ENCODE peak calls at places on chromosomes 16 and 17, in nine cellular contexts. E is H9, J is fibroblast of lung, Q is PC-9, X is heart left ventricle, C is IMR-90, W is thoracic aorta, P is stomach, O is right atrium auricular region. A is an unnamed sample. For H3K4me1, the result is how much of the 10 kb centered on the place peaks cover.

GRCh38 chr17:39229274-39229913 is 3.6 kb upstream of the STAC2 start:
- DNase-seq in P (no peak), O (no peak), Q (peak), J (no peak), E (no peak), W (no peak), X (no peak), C (peak), A (no peak)

GRCh38 chr17:68198931-68199836 is 48.7 kb upstream of the AMZ2 start:
- DNase-seq in J (peak), P (no peak), O (no peak), E (peak), C (no peak), Q (no peak), X (no peak), W (no peak), A (no peak)

GRCh38 chr17:19886116-19886515 is 18.4 kb upstream of the ULK2 start:
- DNase-seq in P (no peak), W (no peak), O (no peak), E (no peak), C (no peak), J (no peak), X (no peak), Q (no peak), A (no peak)

GRCh38 chr17:9090641-9091096 is 69.4 kb downstream of the NTN1 start:
- DNase-seq in W (peak), E (no peak), O (no peak), X (no peak), J (no peak), P (no peak), C (no peak), Q (no peak), A (peak)

GRCh38 chr17:58378895-58379824 is 27.2 kb upstream of the SUPT4H1 start:
- DNase-seq in P (no peak), C (no peak), X (no peak), W (no peak), E (no peak), J (no peak), O (no peak), Q (no peak), A (no peak)

GRCh38 chr16:26530584-26531289 is 536.0 kb upstream of the C16orf82 start:
- DNase-seq in Q (no peak), W (no peak), J (no peak), C (no peak), P (no peak), E (no peak), X (no peak), O (no peak), A (no peak)

GRCh38 chr16:10629592-10629963 is 49.2 kb upstream of the EMP2 start:
- DNase-seq in O (no peak), P (no peak), Q (no peak), E (peak), X (no peak), W (no peak), C (no peak), J (no peak), A (no peak)

GRCh38 chr16:87094246-87094865 is 222.8 kb downstream of the C16orf95 start:
- DNase-seq in E (no peak), W (no peak), Q (no peak), C (no peak), P (no peak), X (no peak), O (no peak), J (no peak), A (no peak)

GRCh38 chr17:8420041-8420934 is 15.4 kb upstream of the NDEL1 start:
- DNase-seq in X (peak), E (no peak), W (no peak), C (peak), O (peak), Q (peak), P (peak), J (peak), A (peak)

GRCh38 chr17:80032614-80033171 is 3.0 kb downstream of the TBC1D16 start:
- DNase-seq in P (no peak), O (no peak), E (no peak), C (no peak), X (no peak), J (no peak), W (no peak), Q (no peak), A (no peak)
- H3K4me1 ChIP-seq in P (half or more), O (under half), E (under half), C (under half), X (under half), J (under half), W (under half), Q (under half), A (under half)

DNA sequence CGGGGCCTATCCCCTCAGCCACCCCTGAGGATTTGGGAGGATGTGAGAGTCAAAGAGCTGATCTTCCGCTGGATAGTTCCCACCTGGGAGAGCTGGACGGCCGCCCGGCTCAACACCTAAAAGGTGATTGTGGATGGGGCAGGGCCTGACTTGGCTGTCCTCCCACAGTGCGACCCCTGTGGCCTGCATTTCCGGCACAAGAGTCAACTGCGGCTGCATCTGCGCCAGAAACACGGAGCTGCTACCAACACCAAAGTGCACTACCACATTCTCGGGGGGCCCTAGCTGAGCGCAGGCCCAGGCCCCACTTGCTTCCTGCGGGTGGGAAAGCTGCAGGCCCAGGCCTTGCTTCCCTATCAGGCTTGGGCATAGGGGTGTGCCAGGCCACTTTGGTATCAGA is 4.5 kb downstream of the BCL6B start:
- DNase-seq in X (no peak), J (no peak), W (no peak), C (no peak), Q (no peak), E (peak), O (no peak), P (no peak), A (no peak)
- H3K4me1 ChIP-seq in X (under half), J (under half), W (under half), C (under half), Q (under half), E (under half), O (under half), P (under half), A (under half)

DNA sequence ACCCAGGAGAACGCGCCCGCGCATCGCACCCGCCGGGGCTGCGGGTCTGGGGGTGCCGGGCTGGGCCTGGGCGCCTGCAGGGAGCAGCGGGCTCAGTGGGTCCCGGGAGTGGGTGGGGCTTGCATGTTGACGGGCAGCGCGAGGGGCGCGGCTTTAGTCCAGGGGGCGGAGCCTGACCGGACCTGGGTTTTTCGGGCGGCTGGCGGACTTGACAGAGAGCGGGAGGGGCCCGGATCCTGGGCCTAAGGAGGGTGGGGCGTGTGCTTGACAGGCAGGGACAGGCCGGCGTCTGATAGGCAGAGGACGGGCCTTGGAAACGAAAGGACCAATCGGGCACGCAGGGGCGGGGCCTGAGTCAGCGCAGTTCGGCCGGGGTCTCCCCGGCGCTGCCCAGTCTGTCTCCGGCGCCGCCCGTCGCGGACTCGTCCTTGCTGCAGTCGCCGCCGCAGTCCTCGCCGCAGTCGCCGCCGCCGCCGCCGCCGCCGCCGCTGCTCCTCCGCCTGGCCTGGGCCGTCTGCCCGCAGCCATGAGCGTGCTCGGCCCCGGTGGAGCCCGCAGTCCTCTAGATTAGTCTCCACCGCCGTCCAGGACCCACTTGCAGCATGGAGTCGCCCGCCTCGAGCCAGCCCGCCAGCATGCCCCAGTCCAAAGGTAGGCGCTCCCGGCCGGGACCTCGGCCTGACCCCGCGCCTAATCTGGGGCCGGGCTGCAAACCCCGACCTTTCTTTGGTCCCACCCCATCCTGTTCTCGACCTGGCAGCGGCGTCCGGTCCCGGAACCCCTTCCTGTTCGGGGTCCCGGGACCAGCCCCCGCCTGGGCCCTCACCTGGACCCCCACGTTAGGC is at the start of gene MAP2K3:
- DNase-seq in Q (peak), C (peak), X (peak), E (peak), J (peak), W (peak), O (peak), P (peak), A (peak)
- H3K4me1 ChIP-seq in Q (under half), C (under half), X (under half), E (under half), J (under half), W (half or more), O (half or more), P (half or more), A (under half)

GRCh38 chr17:36529121-36529520 is 5.5 kb downstream of the MYO19 start:
- DNase-seq in P (no peak), C (peak), Q (no peak), O (no peak), J (peak), X (no peak), W (no peak), E (no peak), A (no peak)
- H3K4me1 ChIP-seq in P (under half), C (under half), Q (under half), O (under half), J (under half), X (under half), W (under half), E (under half), A (under half)